ENCODE peak calls at places on chromosomes 3 and 15, in eight cellular contexts. G is GM12892; I is caudate nucleus; T is CD14-positive monocyte; L is activated effector memory CD4-positive, alpha-beta T cell treated with anti-CD3 and anti-CD28 coated beads, Interleukin-2, amount 50 U/mL, for 16 hours; F is stomach; X is NCI-H69; W is T-helper 1 cell. A is an unnamed sample.

GRCh38 chr15:85330941-85331588 is 49.3 kb upstream of the AKAP13 start:
- DNase-seq in L (peak), F (peak), T (peak), I (no peak), X (peak), W (peak), G (peak), A (peak)

GRCh38 chr3:14358426-14359211 is 43.8 kb upstream of the SLC6A6 start:
- DNase-seq in L (no peak), W (no peak), G (no peak), I (no peak), X (peak), F (peak), T (no peak), A (no peak)

GRCh38 chr3:55868347-55868746 is 381.2 kb upstream of the WNT5A start:
- DNase-seq in T (no peak), F (no peak), W (no peak), G (no peak), X (no peak), L (no peak), I (no peak), A (no peak)

GRCh38 chr3:34012102-34012461 is 213.7 kb downstream of the PDCD6IP start:
- DNase-seq in I (no peak), L (no peak), F (no peak), X (peak), G (no peak), T (no peak), W (no peak), A (no peak)

GRCh38 chr15:77862651-77863104 is 214.8 kb downstream of the TBC1D2B start:
- DNase-seq in G (no peak), I (no peak), T (no peak), L (peak), F (no peak), W (no peak), X (no peak), A (no peak)

GRCh38 chr3:185559706-185560090 is 7.3 kb upstream of the LIPH start:
- DNase-seq in G (no peak), F (no peak), L (no peak), W (no peak), T (no peak), X (no peak), I (no peak), A (no peak)

GRCh38 chr3:131900891-131901290 is 133.9 kb downstream of the CPNE4 start:
- DNase-seq in T (no peak), I (no peak), X (no peak), L (no peak), W (no peak), G (no peak), F (no peak), A (no peak)

GRCh38 chr3:81406318-81406717 is 355.1 kb downstream of the GBE1 start:
- DNase-seq in L (no peak), T (no peak), F (no peak), G (no peak), I (no peak), X (peak), W (no peak), A (no peak)